ENCODE peak calls at places on chromosomes 1 and 21, in seven cellular contexts. One of them, this sample, is unnamed.

GRCh38 chr1:42681771-42682483 is at the start of gene YBX1:
- DNase-seq in cardiac muscle cell: peak
- DNase-seq in heart right ventricle: peak
- DNase-seq in fibroblast of pulmonary artery: peak
- DNase-seq in choroid plexus epithelial cell: peak
- DNase-seq in OCI-LY7: peak
- DNase-seq in AG04449: peak
- DNase-seq in this sample: peak

GRCh38 chr1:159009704-159010361 is at the start of gene IFI16:
- DNase-seq in choroid plexus epithelial cell: peak
- DNase-seq in AG04449: peak
- DNase-seq in fibroblast of pulmonary artery: peak
- DNase-seq in OCI-LY7: peak
- DNase-seq in heart right ventricle: peak
- DNase-seq in cardiac muscle cell: no peak
- DNase-seq in this sample: peak

GRCh38 chr1:93720931-93721614 is 39.4 kb upstream of the BCAR3 start:
- DNase-seq in OCI-LY7: no peak
- DNase-seq in fibroblast of pulmonary artery: no peak
- DNase-seq in choroid plexus epithelial cell: no peak
- DNase-seq in AG04449: no peak
- DNase-seq in heart right ventricle: no peak
- DNase-seq in cardiac muscle cell: no peak
- DNase-seq in this sample: no peak

GRCh38 chr1:61141288-61142044 is 59.1 kb downstream of the NFIA start:
- DNase-seq in heart right ventricle: no peak
- DNase-seq in cardiac muscle cell: no peak
- DNase-seq in OCI-LY7: no peak
- DNase-seq in AG04449: no peak
- DNase-seq in fibroblast of pulmonary artery: peak
- DNase-seq in choroid plexus epithelial cell: peak
- DNase-seq in this sample: no peak

GRCh38 chr1:56983484-56983883 is 17.7 kb upstream of the C8B start:
- DNase-seq in fibroblast of pulmonary artery: no peak
- DNase-seq in AG04449: no peak
- DNase-seq in choroid plexus epithelial cell: no peak
- DNase-seq in heart right ventricle: no peak
- DNase-seq in cardiac muscle cell: no peak
- DNase-seq in OCI-LY7: no peak
- DNase-seq in this sample: no peak

GRCh38 chr1:26784023-26784871 is 3.5 kb upstream of the PIGV start:
- DNase-seq in OCI-LY7: no peak
- DNase-seq in AG04449: no peak
- DNase-seq in choroid plexus epithelial cell: peak
- DNase-seq in cardiac muscle cell: peak
- DNase-seq in fibroblast of pulmonary artery: peak
- DNase-seq in heart right ventricle: peak
- DNase-seq in this sample: no peak

GRCh38 chr21:41304068-41304720 is 12.4 kb upstream of the FAM3B start:
- DNase-seq in heart right ventricle: no peak
- DNase-seq in AG04449: no peak
- DNase-seq in choroid plexus epithelial cell: no peak
- DNase-seq in fibroblast of pulmonary artery: no peak
- DNase-seq in cardiac muscle cell: no peak
- DNase-seq in OCI-LY7: no peak
- DNase-seq in this sample: no peak

GRCh38 chr1:25523512-25523911 is 19.9 kb upstream of the LDLRAP1 start:
- DNase-seq in heart right ventricle: no peak
- DNase-seq in cardiac muscle cell: peak
- DNase-seq in fibroblast of pulmonary artery: peak
- DNase-seq in OCI-LY7: peak
- DNase-seq in AG04449: no peak
- DNase-seq in choroid plexus epithelial cell: peak
- DNase-seq in this sample: no peak

GRCh38 chr1:198179556-198179981 is 22.8 kb downstream of the NEK7 start:
- DNase-seq in choroid plexus epithelial cell: peak
- DNase-seq in heart right ventricle: no peak
- DNase-seq in AG04449: no peak
- DNase-seq in cardiac muscle cell: no peak
- DNase-seq in OCI-LY7: no peak
- DNase-seq in fibroblast of pulmonary artery: no peak
- DNase-seq in this sample: no peak

GRCh38 chr1:161374373-161374772 is 6.7 kb upstream of the CFAP126 start:
- DNase-seq in OCI-LY7: peak
- DNase-seq in AG04449: no peak
- DNase-seq in cardiac muscle cell: no peak
- DNase-seq in heart right ventricle: no peak
- DNase-seq in choroid plexus epithelial cell: peak
- DNase-seq in fibroblast of pulmonary artery: peak
- DNase-seq in this sample: no peak

GRCh38 chr1:248824701-248825100 is 1.0 kb downstream of the SH3BP5L start:
- DNase-seq in AG04449: no peak
- DNase-seq in choroid plexus epithelial cell: no peak
- DNase-seq in fibroblast of pulmonary artery: no peak
- DNase-seq in heart right ventricle: no peak
- DNase-seq in cardiac muscle cell: no peak
- DNase-seq in OCI-LY7: no peak
- DNase-seq in this sample: no peak

GRCh38 chr1:206581571-206581981 is 30.7 kb downstream of the EIF2D start:
- DNase-seq in choroid plexus epithelial cell: no peak
- DNase-seq in cardiac muscle cell: no peak
- DNase-seq in heart right ventricle: peak
- DNase-seq in AG04449: no peak
- DNase-seq in fibroblast of pulmonary artery: no peak
- DNase-seq in OCI-LY7: no peak
- DNase-seq in this sample: no peak

GRCh38 chr1:219120625-219121544 is 52.8 kb upstream of the LYPLAL1 start:
- DNase-seq in OCI-LY7: no peak
- DNase-seq in cardiac muscle cell: no peak
- DNase-seq in AG04449: peak
- DNase-seq in heart right ventricle: peak
- DNase-seq in choroid plexus epithelial cell: peak
- DNase-seq in fibroblast of pulmonary artery: peak
- DNase-seq in this sample: no peak

GRCh38 chr1:168179411-168180147 is 817 bp downstream of the TIPRL start:
- DNase-seq in choroid plexus epithelial cell: peak
- DNase-seq in AG04449: no peak
- DNase-seq in cardiac muscle cell: no peak
- DNase-seq in OCI-LY7: peak
- DNase-seq in fibroblast of pulmonary artery: peak
- DNase-seq in heart right ventricle: no peak
- DNase-seq in this sample: peak

GRCh38 chr1:119275145-119275929 is 93.2 kb upstream of the HAO2 start:
- DNase-seq in AG04449: no peak
- DNase-seq in fibroblast of pulmonary artery: peak
- DNase-seq in choroid plexus epithelial cell: peak
- DNase-seq in heart right ventricle: peak
- DNase-seq in cardiac muscle cell: peak
- DNase-seq in OCI-LY7: peak
- DNase-seq in this sample: peak

GRCh38 chr21:14993072-14993471 is 71.7 kb downstream of the NRIP1 start:
- DNase-seq in cardiac muscle cell: no peak
- DNase-seq in choroid plexus epithelial cell: no peak
- DNase-seq in heart right ventricle: no peak
- DNase-seq in fibroblast of pulmonary artery: no peak
- DNase-seq in OCI-LY7: no peak
- DNase-seq in AG04449: no peak
- DNase-seq in this sample: no peak

GRCh38 chr21:15001113-15001512 is 63.7 kb downstream of the NRIP1 start:
- DNase-seq in OCI-LY7: no peak
- DNase-seq in cardiac muscle cell: no peak
- DNase-seq in fibroblast of pulmonary artery: no peak
- DNase-seq in choroid plexus epithelial cell: no peak
- DNase-seq in AG04449: no peak
- DNase-seq in heart right ventricle: no peak
- DNase-seq in this sample: no peak

GRCh38 chr21:15000076-15000475 is 64.7 kb downstream of the NRIP1 start:
- DNase-seq in AG04449: no peak
- DNase-seq in cardiac muscle cell: no peak
- DNase-seq in fibroblast of pulmonary artery: peak
- DNase-seq in OCI-LY7: no peak
- DNase-seq in choroid plexus epithelial cell: peak
- DNase-seq in heart right ventricle: no peak
- DNase-seq in this sample: no peak

GRCh38 chr21:14991957-14992356 is 72.8 kb downstream of the NRIP1 start:
- DNase-seq in fibroblast of pulmonary artery: peak
- DNase-seq in cardiac muscle cell: no peak
- DNase-seq in OCI-LY7: no peak
- DNase-seq in AG04449: no peak
- DNase-seq in heart right ventricle: no peak
- DNase-seq in choroid plexus epithelial cell: peak
- DNase-seq in this sample: no peak

DNA sequence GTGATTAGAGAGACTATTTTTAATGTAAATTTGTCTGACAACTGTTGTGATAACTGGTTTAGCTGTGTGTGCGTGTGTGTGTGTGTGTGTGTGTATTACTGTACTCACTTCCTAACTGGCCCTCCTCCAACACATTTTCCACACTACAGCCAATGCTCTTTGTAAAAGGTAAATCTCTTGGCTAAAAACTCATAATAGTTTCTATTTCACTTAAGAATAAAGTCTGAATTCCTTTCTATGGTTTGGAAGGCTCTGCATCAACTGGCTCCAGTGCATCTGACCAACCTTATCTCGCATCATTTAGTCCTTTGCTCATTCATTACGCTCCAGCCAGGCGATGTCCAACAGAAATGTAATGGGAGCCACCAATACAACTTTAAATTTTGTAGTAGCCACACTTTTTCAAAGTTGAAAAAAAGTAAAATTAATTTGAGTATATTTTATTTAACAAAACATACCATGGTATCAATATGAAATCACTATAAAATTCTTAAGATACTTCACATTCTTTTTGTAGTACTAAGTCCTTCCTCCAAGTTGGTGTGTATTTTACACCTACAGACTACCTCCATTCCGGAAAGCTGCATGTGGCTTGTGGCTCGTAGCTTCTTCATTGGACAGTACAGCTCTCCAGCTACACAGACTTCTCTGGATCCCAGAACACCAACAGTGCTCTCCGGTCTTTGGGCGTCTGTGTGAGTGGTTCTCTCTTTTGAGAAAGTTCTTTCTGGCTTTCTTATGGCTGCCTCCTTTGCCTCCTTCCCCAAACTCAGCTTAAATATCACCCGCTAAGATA is 68.9 kb downstream of the NRIP1 start:
- DNase-seq in fibroblast of pulmonary artery: peak
- DNase-seq in AG04449: no peak
- DNase-seq in OCI-LY7: no peak
- DNase-seq in heart right ventricle: peak
- DNase-seq in choroid plexus epithelial cell: peak
- DNase-seq in cardiac muscle cell: no peak
- DNase-seq in this sample: no peak
- TF ChIP-seq CTCF in fibroblast of pulmonary artery: no peak
- TF ChIP-seq CTCF in AG04449: no peak
- TF ChIP-seq CTCF in OCI-LY7: no peak
- TF ChIP-seq CTCF in heart right ventricle: no peak
- TF ChIP-seq CTCF in choroid plexus epithelial cell: no peak
- TF ChIP-seq CTCF in cardiac muscle cell: no peak
- TF ChIP-seq CTCF in this sample: no peak

GRCh38 chr1:27979151-27979858 is 19.5 kb downstream of the XKR8 start:
- DNase-seq in fibroblast of pulmonary artery: peak
- DNase-seq in OCI-LY7: peak
- DNase-seq in AG04449: no peak
- DNase-seq in choroid plexus epithelial cell: peak
- DNase-seq in heart right ventricle: no peak
- DNase-seq in cardiac muscle cell: peak
- DNase-seq in this sample: peak
- TF ChIP-seq CTCF in fibroblast of pulmonary artery: peak
- TF ChIP-seq CTCF in OCI-LY7: peak
- TF ChIP-seq CTCF in AG04449: peak
- TF ChIP-seq CTCF in choroid plexus epithelial cell: peak
- TF ChIP-seq CTCF in heart right ventricle: peak
- TF ChIP-seq CTCF in cardiac muscle cell: peak
- TF ChIP-seq CTCF in this sample: peak

GRCh38 chr1:164689672-164690655 is 131.0 kb downstream of the PBX1 start:
- DNase-seq in heart right ventricle: no peak
- DNase-seq in cardiac muscle cell: no peak
- DNase-seq in fibroblast of pulmonary artery: no peak
- DNase-seq in choroid plexus epithelial cell: peak
- DNase-seq in AG04449: no peak
- DNase-seq in OCI-LY7: no peak
- DNase-seq in this sample: no peak
- TF ChIP-seq CTCF in heart right ventricle: no peak
- TF ChIP-seq CTCF in cardiac muscle cell: no peak
- TF ChIP-seq CTCF in fibroblast of pulmonary artery: no peak
- TF ChIP-seq CTCF in choroid plexus epithelial cell: no peak
- TF ChIP-seq CTCF in AG04449: no peak
- TF ChIP-seq CTCF in OCI-LY7: no peak
- TF ChIP-seq CTCF in this sample: no peak

GRCh38 chr1:88681223-88681622 is 2.9 kb upstream of the PKN2 start:
- DNase-seq in OCI-LY7: no peak
- DNase-seq in AG04449: no peak
- DNase-seq in fibroblast of pulmonary artery: no peak
- DNase-seq in heart right ventricle: no peak
- DNase-seq in cardiac muscle cell: no peak
- DNase-seq in choroid plexus epithelial cell: no peak
- DNase-seq in this sample: no peak

GRCh38 chr1:88683516-88683847 is 591 bp upstream of the PKN2 start:
- DNase-seq in OCI-LY7: peak
- DNase-seq in choroid plexus epithelial cell: peak
- DNase-seq in cardiac muscle cell: peak
- DNase-seq in heart right ventricle: peak
- DNase-seq in AG04449: no peak
- DNase-seq in fibroblast of pulmonary artery: no peak
- DNase-seq in this sample: peak

GRCh38 chr1:88685239-88685604 is 1.1 kb downstream of the PKN2 start:
- DNase-seq in choroid plexus epithelial cell: peak
- DNase-seq in cardiac muscle cell: no peak
- DNase-seq in fibroblast of pulmonary artery: no peak
- DNase-seq in AG04449: no peak
- DNase-seq in heart right ventricle: no peak
- DNase-seq in OCI-LY7: no peak
- DNase-seq in this sample: no peak

GRCh38 chr1:88683848-88684481 is at the start of gene PKN2:
- DNase-seq in cardiac muscle cell: peak
- DNase-seq in heart right ventricle: peak
- DNase-seq in OCI-LY7: peak
- DNase-seq in fibroblast of pulmonary artery: peak
- DNase-seq in AG04449: peak
- DNase-seq in choroid plexus epithelial cell: peak
- DNase-seq in this sample: peak

DNA sequence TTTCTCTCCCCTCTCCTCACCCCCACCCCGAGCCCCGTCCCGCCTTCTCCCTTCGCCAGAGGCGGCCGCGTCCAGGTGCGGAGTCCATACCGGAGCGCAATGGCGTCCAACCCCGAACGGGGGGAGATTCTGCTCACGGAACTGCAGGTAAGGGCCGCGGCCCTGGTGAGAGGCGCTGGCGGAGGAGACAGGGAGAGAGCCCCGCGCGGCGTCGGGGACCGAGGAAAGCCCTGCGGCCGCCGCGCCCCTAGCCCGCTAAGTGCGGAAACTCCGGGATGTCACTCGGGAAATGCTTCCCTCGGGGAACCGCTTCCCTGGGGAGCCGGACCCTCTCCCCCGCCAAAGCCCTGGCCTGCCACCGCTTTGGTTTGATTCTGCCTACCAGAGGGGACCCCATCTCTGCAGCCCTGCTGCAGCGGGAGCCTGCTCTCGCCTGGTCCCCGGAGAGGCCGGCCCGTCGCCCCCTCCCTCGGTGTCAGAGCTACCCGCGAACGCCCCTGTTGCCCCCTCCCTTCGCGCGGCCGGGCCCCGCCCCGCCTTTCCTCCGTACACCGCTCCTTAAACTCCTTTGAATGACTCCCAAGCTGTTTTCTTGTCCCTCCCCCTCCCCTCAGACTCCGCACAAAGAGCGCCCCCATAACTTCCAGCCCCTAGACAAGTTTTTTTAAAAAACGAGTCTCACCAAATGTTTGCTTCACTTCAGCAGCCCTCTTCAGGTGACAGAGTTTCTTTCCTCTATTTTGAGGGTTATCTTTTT is 587 bp downstream of the PKN2 start:
- DNase-seq in heart right ventricle: peak
- DNase-seq in fibroblast of pulmonary artery: peak
- DNase-seq in choroid plexus epithelial cell: peak
- DNase-seq in OCI-LY7: peak
- DNase-seq in cardiac muscle cell: peak
- DNase-seq in AG04449: no peak
- DNase-seq in this sample: peak
- TF ChIP-seq CTCF in heart right ventricle: no peak
- TF ChIP-seq CTCF in fibroblast of pulmonary artery: no peak
- TF ChIP-seq CTCF in choroid plexus epithelial cell: no peak
- TF ChIP-seq CTCF in OCI-LY7: peak
- TF ChIP-seq CTCF in cardiac muscle cell: no peak
- TF ChIP-seq CTCF in AG04449: peak
- TF ChIP-seq CTCF in this sample: peak